ENCODE peak calls at places on chromosome 18, in seven cellular contexts. I is HCT116, C is breast epithelium, S is heart left ventricle, N is uterus, P is K562, Q is tibial nerve. V is an unnamed sample. For H3K4me1, the result is how much of the 10 kb centered on the place peaks cover.

GRCh38 chr18:31426021-31426420 is 21.5 kb upstream of the DSG3 start:
- DNase-seq in C (no peak), P (no peak), N (no peak), S (no peak), I (no peak), Q (no peak), V (no peak)

GRCh38 chr18:79630266-79631095 is 49.1 kb upstream of the CTDP1 start:
- DNase-seq in S (no peak), Q (no peak), N (no peak), C (no peak), P (no peak), I (no peak), V (no peak)

GRCh38 chr18:8711736-8712135 is 6.4 kb downstream of the MTCL1 start:
- DNase-seq in C (no peak), S (no peak), P (no peak), Q (no peak), N (no peak), I (no peak), V (no peak)

GRCh38 chr18:37392648-37393047 is 172.9 kb downstream of the CELF4 start:
- DNase-seq in C (no peak), I (no peak), N (no peak), P (no peak), S (no peak), Q (no peak), V (no peak)

GRCh38 chr18:11658989-11659388 is 30.1 kb upstream of the GNAL start:
- DNase-seq in N (no peak), Q (no peak), I (no peak), S (no peak), P (no peak), C (no peak), V (peak)

GRCh38 chr18:76886112-76886511 is 63.8 kb downstream of the ZNF236 start:
- DNase-seq in P (no peak), Q (no peak), S (no peak), I (no peak), N (no peak), C (no peak), V (no peak)

GRCh38 chr18:29004921-29005320 is 828.0 kb upstream of the CDH2 start:
- DNase-seq in Q (no peak), I (no peak), P (no peak), C (no peak), N (no peak), S (no peak), V (no peak)

GRCh38 chr18:67451952-67452351 is 64.6 kb downstream of the DSEL start:
- DNase-seq in N (no peak), P (no peak), C (no peak), Q (no peak), I (no peak), S (no peak), V (no peak)

GRCh38 chr18:7584646-7585271 is 17.6 kb downstream of the PTPRM start:
- DNase-seq in Q (no peak), N (no peak), P (no peak), C (no peak), I (no peak), S (no peak), V (no peak)

GRCh38 chr18:55665506-55665905 is 77.5 kb upstream of the TCF4 start:
- DNase-seq in S (no peak), C (no peak), Q (no peak), P (no peak), N (no peak), I (no peak), V (no peak)

GRCh38 chr18:23227729-23228075 is 92.4 kb downstream of the CABLES1 start:
- DNase-seq in I (no peak), Q (no peak), S (no peak), P (no peak), C (no peak), N (no peak), V (no peak)

GRCh38 chr18:23226930-23227728 is 91.8 kb downstream of the CABLES1 start:
- DNase-seq in P (no peak), I (no peak), C (no peak), Q (peak), N (peak), S (peak), V (peak)

GRCh38 chr18:23223641-23224040 is 88.4 kb downstream of the CABLES1 start:
- DNase-seq in S (no peak), C (no peak), P (no peak), N (no peak), Q (no peak), I (no peak), V (no peak)

GRCh38 chr18:23226386-23226785 is 91.1 kb downstream of the CABLES1 start:
- DNase-seq in Q (no peak), I (no peak), C (no peak), P (no peak), N (no peak), S (no peak), V (no peak)

GRCh38 chr18:23225518-23225917 is 90.2 kb downstream of the CABLES1 start:
- DNase-seq in I (no peak), S (no peak), Q (peak), P (no peak), C (no peak), N (peak), V (no peak)
- H3K4me1 ChIP-seq in I (under half), S (under half), Q (half or more), P (under half), C (under half), N (under half), V (under half)

DNA sequence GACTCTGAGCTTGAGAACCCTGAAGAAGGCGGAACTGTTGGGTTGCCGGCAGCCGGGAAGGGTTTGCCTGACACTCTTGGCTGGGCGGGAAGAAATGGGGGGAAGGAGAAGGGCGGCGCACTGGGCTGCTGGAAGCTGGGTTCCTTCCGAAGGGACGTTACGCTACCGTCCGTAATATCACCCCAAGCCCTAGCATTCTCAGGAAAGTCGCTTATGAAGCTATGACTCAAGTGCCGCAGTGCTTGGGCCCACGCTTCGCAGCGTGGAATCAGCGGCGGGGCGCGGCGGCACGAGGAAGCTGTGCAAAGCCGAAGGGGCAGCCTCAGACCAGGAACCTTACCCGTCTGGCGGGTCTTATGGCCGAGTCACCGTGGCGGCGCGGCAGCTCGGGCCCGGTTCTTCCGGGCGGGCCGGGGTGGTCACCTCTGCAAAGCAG is 50.2 kb upstream of the SIGLEC15 start:
- DNase-seq in I (peak), Q (peak), N (peak), S (peak), P (peak), C (peak), V (peak)
- TF ChIP-seq POLR2A in I (peak), Q (no peak), N (no peak), S (peak), P (no peak), C (peak), V (peak)

GRCh38 chr18:33900638-33901037 is 322.6 kb downstream of the ASXL3 start:
- DNase-seq in Q (no peak), I (no peak), N (no peak), P (no peak), S (no peak), C (no peak), V (no peak)
- TF ChIP-seq CTCF in Q (no peak), I (no peak), N (no peak), P (no peak), S (no peak), C (no peak), V (no peak)

DNA sequence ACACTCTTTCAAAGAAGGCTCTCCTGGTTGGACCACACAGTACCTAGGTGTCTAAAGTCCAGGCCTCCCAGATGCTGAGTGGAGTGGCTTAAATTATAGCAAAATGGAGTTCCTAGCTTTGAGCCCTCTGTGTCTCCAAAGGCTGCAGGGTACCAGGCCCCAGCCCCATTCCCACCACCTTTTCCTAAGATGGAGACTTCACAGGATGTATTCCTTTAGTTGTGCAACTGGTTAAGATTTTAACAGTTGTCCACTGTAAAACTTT is 4.9 kb downstream of the SMAD7 start:
- DNase-seq in N (peak), S (no peak), C (no peak), Q (no peak), I (no peak), P (no peak), V (no peak)
- H3K4me1 ChIP-seq in N (under half), S (half or more), C (under half), Q (half or more), I (half or more), P (under half), V (half or more)

DNA sequence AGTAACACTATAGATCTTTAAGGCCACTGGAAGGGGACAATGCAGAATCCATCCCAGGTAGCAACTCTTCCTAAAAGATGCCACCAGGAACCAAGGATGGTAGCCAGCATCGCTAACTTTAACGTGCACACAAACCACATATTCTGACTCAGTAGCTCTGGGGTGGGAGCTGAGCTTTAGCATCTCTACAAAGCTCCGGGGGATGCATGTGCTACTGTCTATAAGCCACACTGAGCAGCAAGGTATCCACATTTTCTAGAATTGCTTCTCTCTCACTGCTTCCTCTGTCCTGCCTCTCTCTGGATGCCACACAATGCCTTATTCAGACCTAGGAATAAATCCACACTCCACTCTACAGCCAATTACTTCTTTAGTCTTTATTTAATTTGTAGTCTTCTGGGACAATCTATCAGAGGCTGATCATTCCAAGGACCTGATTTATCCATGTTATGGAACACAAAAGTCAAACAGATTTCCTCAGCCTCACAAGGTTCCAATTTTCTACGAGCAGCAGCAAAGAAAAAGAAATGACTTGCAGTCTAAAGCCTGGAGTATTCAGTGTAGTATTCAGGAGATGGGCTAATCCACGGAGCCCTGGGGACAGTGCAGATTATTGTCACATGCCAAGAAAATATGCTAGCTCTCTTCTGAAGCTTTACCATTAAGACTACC is 4.4 kb downstream of the BCL2 start:
- DNase-seq in N (no peak), I (no peak), P (no peak), Q (no peak), S (no peak), C (no peak), V (no peak)
- TF ChIP-seq POLR2A in N (no peak), I (no peak), P (no peak), Q (no peak), S (no peak), C (no peak), V (no peak)

V was measured in upper lobe of left lung.